ENCODE peak calls at places on chromosomes 12 and 14, in seven cellular contexts. D, J, Q, G, K, T and A are unnamed samples.

GRCh38 chr12:51247523-51248206 is 9.0 kb downstream of the DAZAP2 start:
- DNase-seq in D (no peak), J (no peak), Q (no peak), G (no peak), K (no peak), T (no peak), A (no peak)

GRCh38 chr12:109734219-109735000 is 20.8 kb downstream of the FAM222A start:
- DNase-seq in D (peak; percentile 20), J (peak; percentile 43), Q (no peak), G (no peak), K (peak; percentile 45), T (no peak), A (no peak)

GRCh38 chr14:39138450-39138849 is 24.3 kb downstream of the GEMIN2 start:
- DNase-seq in D (no peak), J (no peak), Q (no peak), G (no peak), K (no peak), T (no peak), A (no peak)

GRCh38 chr12:93025145-93026103 is 96.3 kb upstream of the EEA1 start:
- DNase-seq in D (peak; percentile 78), J (peak; percentile 32), Q (no peak), G (peak; percentile 8), K (peak; percentile 87), T (no peak), A (peak; percentile 83)

GRCh38 chr12:86669010-86669409 is 412.8 kb upstream of the MGAT4C start:
- DNase-seq in D (peak; percentile 94), J (no peak), Q (no peak), G (no peak), K (no peak), T (no peak), A (no peak)

GRCh38 chr14:22479781-22480464 is 109.1 kb downstream of the DAD1 start:
- DNase-seq in D (no peak), J (no peak), Q (no peak), G (no peak), K (no peak), T (no peak), A (no peak)

GRCh38 chr12:118714051-118714460 is 267.3 kb upstream of the SRRM4 start:
- DNase-seq in D (no peak), J (no peak), Q (peak; percentile 29), G (no peak), K (no peak), T (no peak), A (peak; percentile 69)

GRCh38 chr14:22319526-22320352 is 269.3 kb downstream of the DAD1 start:
- DNase-seq in D (peak; percentile 65), J (no peak), Q (peak; percentile 51), G (no peak), K (peak; percentile 71), T (no peak), A (peak; percentile 75)

GRCh38 chr14:95225251-95225887 is 68.0 kb upstream of the DICER1 start:
- DNase-seq in D (no peak), J (no peak), Q (no peak), G (no peak), K (no peak), T (no peak), A (no peak)

GRCh38 chr14:69828879-69829278 is 31.8 kb upstream of the SLC10A1 start:
- DNase-seq in D (no peak), J (no peak), Q (no peak), G (no peak), K (no peak), T (no peak), A (no peak)

GRCh38 chr12:180445-180844 is 33.5 kb downstream of the SLC6A12 start:
- DNase-seq in D (no peak), J (peak; percentile 91), Q (no peak), G (no peak), K (no peak), T (no peak), A (peak; percentile 65)